ENCODE peak calls at places on chromosomes 6 and 20, in eight cellular contexts. One of them, this sample, is unnamed.

GRCh38 chr6:35015476-35015875 is 125.7 kb downstream of the TCP11 start:
- DNase-seq in effector memory CD8-positive, alpha-beta T cell: no peak
- DNase-seq in AG20443: no peak
- DNase-seq in activated effector memory CD4-positive, alpha-beta T cell treated with Interleukin-2 at 50 U/mL for 16 hours: no peak
- DNase-seq in epithelial cell of esophagus: no peak
- DNase-seq in SW 1271: no peak
- DNase-seq in small intestine: no peak
- DNase-seq in NCI-H460: no peak
- DNase-seq in this sample: no peak

GRCh38 chr20:59933296-59933848 is at the start of gene SYCP2:
- DNase-seq in epithelial cell of esophagus: peak
- DNase-seq in AG20443: peak
- DNase-seq in effector memory CD8-positive, alpha-beta T cell: peak
- DNase-seq in small intestine: peak
- DNase-seq in SW 1271: peak
- DNase-seq in activated effector memory CD4-positive, alpha-beta T cell treated with Interleukin-2 at 50 U/mL for 16 hours: peak
- DNase-seq in NCI-H460: no peak
- DNase-seq in this sample: peak

GRCh38 chr20:56460459-56460858 is 8.0 kb upstream of the RTF2 start:
- DNase-seq in NCI-H460: no peak
- DNase-seq in activated effector memory CD4-positive, alpha-beta T cell treated with Interleukin-2 at 50 U/mL for 16 hours: peak
- DNase-seq in AG20443: no peak
- DNase-seq in epithelial cell of esophagus: no peak
- DNase-seq in small intestine: no peak
- DNase-seq in effector memory CD8-positive, alpha-beta T cell: peak
- DNase-seq in SW 1271: no peak
- DNase-seq in this sample: peak

GRCh38 chr6:16633465-16633864 is 127.8 kb downstream of the ATXN1 start:
- DNase-seq in SW 1271: no peak
- DNase-seq in small intestine: no peak
- DNase-seq in NCI-H460: peak
- DNase-seq in activated effector memory CD4-positive, alpha-beta T cell treated with Interleukin-2 at 50 U/mL for 16 hours: no peak
- DNase-seq in AG20443: no peak
- DNase-seq in epithelial cell of esophagus: no peak
- DNase-seq in effector memory CD8-positive, alpha-beta T cell: no peak
- DNase-seq in this sample: no peak

GRCh38 chr6:133814797-133815196 is 74.1 kb upstream of the TCF21 start:
- DNase-seq in activated effector memory CD4-positive, alpha-beta T cell treated with Interleukin-2 at 50 U/mL for 16 hours: no peak
- DNase-seq in AG20443: peak
- DNase-seq in NCI-H460: peak
- DNase-seq in effector memory CD8-positive, alpha-beta T cell: no peak
- DNase-seq in epithelial cell of esophagus: peak
- DNase-seq in SW 1271: peak
- DNase-seq in small intestine: no peak
- DNase-seq in this sample: no peak

GRCh38 chr20:40714109-40714508 is 25.1 kb upstream of the MAFB start:
- DNase-seq in effector memory CD8-positive, alpha-beta T cell: no peak
- DNase-seq in small intestine: no peak
- DNase-seq in AG20443: no peak
- DNase-seq in SW 1271: no peak
- DNase-seq in epithelial cell of esophagus: no peak
- DNase-seq in NCI-H460: no peak
- DNase-seq in activated effector memory CD4-positive, alpha-beta T cell treated with Interleukin-2 at 50 U/mL for 16 hours: no peak
- DNase-seq in this sample: no peak

GRCh38 chr20:32332614-32333013 is 25.5 kb upstream of the ASXL1 start:
- DNase-seq in small intestine: peak
- DNase-seq in AG20443: no peak
- DNase-seq in epithelial cell of esophagus: peak
- DNase-seq in NCI-H460: no peak
- DNase-seq in SW 1271: no peak
- DNase-seq in activated effector memory CD4-positive, alpha-beta T cell treated with Interleukin-2 at 50 U/mL for 16 hours: no peak
- DNase-seq in effector memory CD8-positive, alpha-beta T cell: no peak
- DNase-seq in this sample: no peak

GRCh38 chr6:33018904-33019303 is 9.5 kb upstream of the HLA-DOA start:
- DNase-seq in NCI-H460: no peak
- DNase-seq in AG20443: peak
- DNase-seq in small intestine: peak
- DNase-seq in SW 1271: no peak
- DNase-seq in effector memory CD8-positive, alpha-beta T cell: peak
- DNase-seq in epithelial cell of esophagus: peak
- DNase-seq in activated effector memory CD4-positive, alpha-beta T cell treated with Interleukin-2 at 50 U/mL for 16 hours: peak
- DNase-seq in this sample: peak

GRCh38 chr6:157068691-157069228 is 254.6 kb downstream of the TMEM242 start:
- DNase-seq in epithelial cell of esophagus: peak
- DNase-seq in NCI-H460: no peak
- DNase-seq in AG20443: no peak
- DNase-seq in SW 1271: no peak
- DNase-seq in activated effector memory CD4-positive, alpha-beta T cell treated with Interleukin-2 at 50 U/mL for 16 hours: no peak
- DNase-seq in effector memory CD8-positive, alpha-beta T cell: no peak
- DNase-seq in small intestine: no peak
- DNase-seq in this sample: no peak

GRCh38 chr6:4270799-4271198 is 135.4 kb upstream of the ECI2 start:
- DNase-seq in effector memory CD8-positive, alpha-beta T cell: no peak
- DNase-seq in AG20443: peak
- DNase-seq in activated effector memory CD4-positive, alpha-beta T cell treated with Interleukin-2 at 50 U/mL for 16 hours: no peak
- DNase-seq in NCI-H460: no peak
- DNase-seq in SW 1271: no peak
- DNase-seq in small intestine: no peak
- DNase-seq in epithelial cell of esophagus: peak
- DNase-seq in this sample: no peak

GRCh38 chr6:43306086-43306485 is 2.5 kb downstream of the CRIP3 start:
- DNase-seq in NCI-H460: no peak
- DNase-seq in AG20443: no peak
- DNase-seq in SW 1271: no peak
- DNase-seq in epithelial cell of esophagus: no peak
- DNase-seq in small intestine: no peak
- DNase-seq in effector memory CD8-positive, alpha-beta T cell: no peak
- DNase-seq in activated effector memory CD4-positive, alpha-beta T cell treated with Interleukin-2 at 50 U/mL for 16 hours: no peak
- DNase-seq in this sample: no peak

GRCh38 chr6:154164397-154164796 is 125.4 kb downstream of the OPRM1 start:
- DNase-seq in effector memory CD8-positive, alpha-beta T cell: no peak
- DNase-seq in SW 1271: no peak
- DNase-seq in epithelial cell of esophagus: no peak
- DNase-seq in small intestine: no peak
- DNase-seq in AG20443: peak
- DNase-seq in activated effector memory CD4-positive, alpha-beta T cell treated with Interleukin-2 at 50 U/mL for 16 hours: no peak
- DNase-seq in NCI-H460: no peak
- DNase-seq in this sample: no peak

GRCh38 chr6:129555206-129555832 is 154.7 kb downstream of the ARHGAP18 start:
- DNase-seq in activated effector memory CD4-positive, alpha-beta T cell treated with Interleukin-2 at 50 U/mL for 16 hours: no peak
- DNase-seq in small intestine: no peak
- DNase-seq in NCI-H460: no peak
- DNase-seq in SW 1271: no peak
- DNase-seq in effector memory CD8-positive, alpha-beta T cell: no peak
- DNase-seq in epithelial cell of esophagus: peak
- DNase-seq in AG20443: no peak
- DNase-seq in this sample: no peak

GRCh38 chr20:14821251-14821650 is 483.8 kb upstream of the FLRT3 start:
- DNase-seq in SW 1271: no peak
- DNase-seq in epithelial cell of esophagus: no peak
- DNase-seq in AG20443: no peak
- DNase-seq in NCI-H460: no peak
- DNase-seq in small intestine: no peak
- DNase-seq in activated effector memory CD4-positive, alpha-beta T cell treated with Interleukin-2 at 50 U/mL for 16 hours: no peak
- DNase-seq in effector memory CD8-positive, alpha-beta T cell: no peak
- DNase-seq in this sample: no peak

GRCh38 chr6:139291813-139292619 is at the start of gene TXLNB:
- DNase-seq in NCI-H460: no peak
- DNase-seq in small intestine: peak
- DNase-seq in effector memory CD8-positive, alpha-beta T cell: peak
- DNase-seq in activated effector memory CD4-positive, alpha-beta T cell treated with Interleukin-2 at 50 U/mL for 16 hours: peak
- DNase-seq in AG20443: peak
- DNase-seq in SW 1271: no peak
- DNase-seq in epithelial cell of esophagus: peak
- DNase-seq in this sample: peak

GRCh38 chr6:2529217-2529719 is 221.5 kb downstream of the MYLK4 start:
- DNase-seq in activated effector memory CD4-positive, alpha-beta T cell treated with Interleukin-2 at 50 U/mL for 16 hours: no peak
- DNase-seq in small intestine: no peak
- DNase-seq in NCI-H460: no peak
- DNase-seq in SW 1271: no peak
- DNase-seq in epithelial cell of esophagus: peak
- DNase-seq in AG20443: no peak
- DNase-seq in effector memory CD8-positive, alpha-beta T cell: no peak
- DNase-seq in this sample: no peak

GRCh38 chr20:5510446-5510845 is 193.7 kb upstream of the PROKR2 start:
- DNase-seq in SW 1271: no peak
- DNase-seq in NCI-H460: no peak
- DNase-seq in effector memory CD8-positive, alpha-beta T cell: no peak
- DNase-seq in small intestine: no peak
- DNase-seq in activated effector memory CD4-positive, alpha-beta T cell treated with Interleukin-2 at 50 U/mL for 16 hours: no peak
- DNase-seq in AG20443: peak
- DNase-seq in epithelial cell of esophagus: peak
- DNase-seq in this sample: no peak

GRCh38 chr20:62244644-62245108 is 6.4 kb downstream of the OSBPL2 start:
- DNase-seq in epithelial cell of esophagus: no peak
- DNase-seq in NCI-H460: no peak
- DNase-seq in AG20443: no peak
- DNase-seq in effector memory CD8-positive, alpha-beta T cell: no peak
- DNase-seq in SW 1271: no peak
- DNase-seq in small intestine: peak
- DNase-seq in activated effector memory CD4-positive, alpha-beta T cell treated with Interleukin-2 at 50 U/mL for 16 hours: no peak
- DNase-seq in this sample: no peak

GRCh38 chr6:134446228-134446848 is 128.4 kb upstream of the SGK1 start:
- DNase-seq in SW 1271: no peak
- DNase-seq in activated effector memory CD4-positive, alpha-beta T cell treated with Interleukin-2 at 50 U/mL for 16 hours: no peak
- DNase-seq in epithelial cell of esophagus: peak
- DNase-seq in NCI-H460: no peak
- DNase-seq in effector memory CD8-positive, alpha-beta T cell: no peak
- DNase-seq in small intestine: no peak
- DNase-seq in AG20443: peak
- DNase-seq in this sample: no peak

GRCh38 chr6:32790306-32790705 is 26.5 kb downstream of the HLA-DOB start:
- DNase-seq in AG20443: peak
- DNase-seq in effector memory CD8-positive, alpha-beta T cell: no peak
- DNase-seq in NCI-H460: no peak
- DNase-seq in small intestine: no peak
- DNase-seq in SW 1271: no peak
- DNase-seq in activated effector memory CD4-positive, alpha-beta T cell treated with Interleukin-2 at 50 U/mL for 16 hours: no peak
- DNase-seq in epithelial cell of esophagus: peak
- DNase-seq in this sample: no peak

GRCh38 chr6:131778134-131778533 is 29.7 kb upstream of the ENPP1 start:
- DNase-seq in AG20443: no peak
- DNase-seq in effector memory CD8-positive, alpha-beta T cell: no peak
- DNase-seq in small intestine: no peak
- DNase-seq in epithelial cell of esophagus: no peak
- DNase-seq in SW 1271: no peak
- DNase-seq in activated effector memory CD4-positive, alpha-beta T cell treated with Interleukin-2 at 50 U/mL for 16 hours: no peak
- DNase-seq in NCI-H460: no peak
- DNase-seq in this sample: no peak

GRCh38 chr6:3077430-3077829 is 9.1 kb downstream of the RIPK1 start:
- DNase-seq in effector memory CD8-positive, alpha-beta T cell: no peak
- DNase-seq in NCI-H460: no peak
- DNase-seq in activated effector memory CD4-positive, alpha-beta T cell treated with Interleukin-2 at 50 U/mL for 16 hours: no peak
- DNase-seq in SW 1271: no peak
- DNase-seq in AG20443: no peak
- DNase-seq in epithelial cell of esophagus: no peak
- DNase-seq in small intestine: no peak
- DNase-seq in this sample: no peak

GRCh38 chr6:108501559-108501958 is 59.2 kb upstream of the FOXO3 start:
- DNase-seq in NCI-H460: no peak
- DNase-seq in small intestine: no peak
- DNase-seq in effector memory CD8-positive, alpha-beta T cell: no peak
- DNase-seq in SW 1271: no peak
- DNase-seq in activated effector memory CD4-positive, alpha-beta T cell treated with Interleukin-2 at 50 U/mL for 16 hours: no peak
- DNase-seq in AG20443: no peak
- DNase-seq in epithelial cell of esophagus: peak
- DNase-seq in this sample: no peak

GRCh38 chr6:35026434-35027222 is 114.5 kb downstream of the TCP11 start:
- DNase-seq in small intestine: no peak
- DNase-seq in AG20443: peak
- DNase-seq in activated effector memory CD4-positive, alpha-beta T cell treated with Interleukin-2 at 50 U/mL for 16 hours: no peak
- DNase-seq in effector memory CD8-positive, alpha-beta T cell: no peak
- DNase-seq in epithelial cell of esophagus: peak
- DNase-seq in NCI-H460: no peak
- DNase-seq in SW 1271: no peak
- DNase-seq in this sample: no peak

GRCh38 chr6:122904166-122904565 is 91.9 kb upstream of the CLVS2 start:
- DNase-seq in epithelial cell of esophagus: no peak
- DNase-seq in NCI-H460: no peak
- DNase-seq in effector memory CD8-positive, alpha-beta T cell: no peak
- DNase-seq in SW 1271: no peak
- DNase-seq in activated effector memory CD4-positive, alpha-beta T cell treated with Interleukin-2 at 50 U/mL for 16 hours: no peak
- DNase-seq in small intestine: no peak
- DNase-seq in AG20443: no peak
- DNase-seq in this sample: no peak

GRCh38 chr6:36848658-36849441 is 9.6 kb upstream of the CPNE5 start:
- DNase-seq in small intestine: peak
- DNase-seq in SW 1271: no peak
- DNase-seq in effector memory CD8-positive, alpha-beta T cell: no peak
- DNase-seq in AG20443: no peak
- DNase-seq in epithelial cell of esophagus: peak
- DNase-seq in NCI-H460: no peak
- DNase-seq in activated effector memory CD4-positive, alpha-beta T cell treated with Interleukin-2 at 50 U/mL for 16 hours: no peak
- DNase-seq in this sample: no peak

GRCh38 chr20:52361650-52362049 is 170.1 kb upstream of the ZFP64 start:
- DNase-seq in AG20443: no peak
- DNase-seq in SW 1271: no peak
- DNase-seq in effector memory CD8-positive, alpha-beta T cell: no peak
- DNase-seq in activated effector memory CD4-positive, alpha-beta T cell treated with Interleukin-2 at 50 U/mL for 16 hours: no peak
- DNase-seq in epithelial cell of esophagus: no peak
- DNase-seq in NCI-H460: no peak
- DNase-seq in small intestine: no peak
- DNase-seq in this sample: no peak

GRCh38 chr6:42154461-42155209 is 12.2 kb upstream of the C6orf132 start:
- DNase-seq in epithelial cell of esophagus: no peak
- DNase-seq in activated effector memory CD4-positive, alpha-beta T cell treated with Interleukin-2 at 50 U/mL for 16 hours: no peak
- DNase-seq in AG20443: no peak
- DNase-seq in effector memory CD8-positive, alpha-beta T cell: no peak
- DNase-seq in SW 1271: no peak
- DNase-seq in NCI-H460: no peak
- DNase-seq in small intestine: no peak
- DNase-seq in this sample: no peak

GRCh38 chr6:139568956-139569538 is 194.6 kb upstream of the CITED2 start:
- DNase-seq in NCI-H460: no peak
- DNase-seq in SW 1271: peak
- DNase-seq in small intestine: no peak
- DNase-seq in AG20443: peak
- DNase-seq in epithelial cell of esophagus: peak
- DNase-seq in activated effector memory CD4-positive, alpha-beta T cell treated with Interleukin-2 at 50 U/mL for 16 hours: no peak
- DNase-seq in effector memory CD8-positive, alpha-beta T cell: no peak
- DNase-seq in this sample: no peak

GRCh38 chr6:24547243-24547642 is 52.5 kb downstream of the ALDH5A1 start:
- DNase-seq in NCI-H460: no peak
- DNase-seq in small intestine: no peak
- DNase-seq in epithelial cell of esophagus: peak
- DNase-seq in AG20443: no peak
- DNase-seq in SW 1271: no peak
- DNase-seq in activated effector memory CD4-positive, alpha-beta T cell treated with Interleukin-2 at 50 U/mL for 16 hours: peak
- DNase-seq in effector memory CD8-positive, alpha-beta T cell: peak
- DNase-seq in this sample: peak

GRCh38 chr6:155079985-155080452 is 84.9 kb downstream of the TIAM2 start:
- DNase-seq in SW 1271: no peak
- DNase-seq in small intestine: no peak
- DNase-seq in activated effector memory CD4-positive, alpha-beta T cell treated with Interleukin-2 at 50 U/mL for 16 hours: no peak
- DNase-seq in NCI-H460: no peak
- DNase-seq in effector memory CD8-positive, alpha-beta T cell: no peak
- DNase-seq in epithelial cell of esophagus: no peak
- DNase-seq in AG20443: no peak
- DNase-seq in this sample: no peak

GRCh38 chr20:40844285-40844684 is 155.2 kb upstream of the MAFB start:
- DNase-seq in effector memory CD8-positive, alpha-beta T cell: no peak
- DNase-seq in AG20443: no peak
- DNase-seq in small intestine: no peak
- DNase-seq in SW 1271: no peak
- DNase-seq in activated effector memory CD4-positive, alpha-beta T cell treated with Interleukin-2 at 50 U/mL for 16 hours: no peak
- DNase-seq in NCI-H460: no peak
- DNase-seq in epithelial cell of esophagus: no peak
- DNase-seq in this sample: no peak

GRCh38 chr20:54350415-54350814 is 125.0 kb upstream of the DOK5 start:
- DNase-seq in activated effector memory CD4-positive, alpha-beta T cell treated with Interleukin-2 at 50 U/mL for 16 hours: no peak
- DNase-seq in small intestine: no peak
- DNase-seq in AG20443: peak
- DNase-seq in epithelial cell of esophagus: no peak
- DNase-seq in SW 1271: no peak
- DNase-seq in effector memory CD8-positive, alpha-beta T cell: no peak
- DNase-seq in NCI-H460: no peak
- DNase-seq in this sample: no peak

GRCh38 chr6:132298344-132298949 is 102.8 kb downstream of the MOXD1 start:
- DNase-seq in activated effector memory CD4-positive, alpha-beta T cell treated with Interleukin-2 at 50 U/mL for 16 hours: no peak
- DNase-seq in effector memory CD8-positive, alpha-beta T cell: no peak
- DNase-seq in epithelial cell of esophagus: peak
- DNase-seq in SW 1271: peak
- DNase-seq in AG20443: peak
- DNase-seq in small intestine: peak
- DNase-seq in NCI-H460: peak
- DNase-seq in this sample: no peak

This sample was measured in activated T-helper 2 cell treated with anti-CD3 and anti-CD28 coated beads, Interferon-gamma antibody, Interleukin-2, Interleukin-4, amounts not matched to agents 10 μg/mL and 5 μg/mL and 100 μg/mL, durations not matched to agents 14 hours and 24 hours and 36 hours.